ENCODE peak calls at places on chromosomes 6 and 20, in four cellular contexts. M is natural killer cell, X is Calu3, S is dorsolateral prefrontal cortex. C is an unnamed sample.

GRCh38 chr6:301929-302705 is 9.8 kb downstream of the DUSP22 start:
- DNase-seq in M (no peak), X (no peak), S (no peak), C (no peak)

GRCh38 chr6:167966540-167966905 is 30.9 kb upstream of the KIF25 start:
- DNase-seq in M (no peak), X (no peak), S (no peak), C (no peak)

GRCh38 chr6:27479319-27480182 is 6.6 kb upstream of the ZNF184 start:
- DNase-seq in M (peak; percentile 92), X (peak; percentile 88), S (peak; percentile 64), C (peak; percentile 83)

GRCh38 chr6:138004423-138005287 is 102.6 kb downstream of the PERP start:
- DNase-seq in M (no peak), X (peak; percentile 13), S (no peak), C (peak; percentile 30)

GRCh38 chr6:125519367-125519766 is 217.6 kb upstream of the HDDC2 start:
- DNase-seq in M (no peak), X (no peak), S (no peak), C (no peak)

GRCh38 chr6:41222513-41222912 is 5.6 kb upstream of the TREML4 start:
- DNase-seq in M (no peak), X (no peak), S (no peak), C (no peak)

GRCh38 chr6:168040856-168041496 is 38.0 kb downstream of the FRMD1 start:
- DNase-seq in M (no peak), X (no peak), S (no peak), C (no peak)

GRCh38 chr6:53112871-53113270 is 35.8 kb downstream of the GCM1 start:
- DNase-seq in M (no peak), X (peak; percentile 41), S (no peak), C (no peak)

GRCh38 chr20:57473246-57474042 is 51.5 kb downstream of the CTCFL start:
- DNase-seq in M (peak; percentile 44), X (no peak), S (no peak), C (no peak)

GRCh38 chr6:130537447-130537846 is 171.6 kb downstream of the TMEM200A start:
- DNase-seq in M (no peak), X (no peak), S (no peak), C (no peak)

GRCh38 chr20:40811004-40811403 is 122.0 kb upstream of the MAFB start:
- DNase-seq in M (no peak), X (no peak), S (no peak), C (no peak)

GRCh38 chr6:6758915-6759654 is 170.6 kb downstream of the LY86 start:
- DNase-seq in M (no peak), X (peak; percentile 44), S (no peak), C (peak; percentile 71)

GRCh38 chr6:84065718-84066290 is 32.2 kb downstream of the MRAP2 start:
- DNase-seq in M (no peak), X (no peak), S (no peak), C (no peak)

GRCh38 chr6:157428418-157429202 is 47.6 kb downstream of the ZDHHC14 start:
- DNase-seq in M (no peak), X (no peak), S (no peak), C (no peak)

GRCh38 chr6:5085638-5086293 is 625 bp downstream of the PPP1R3G start:
- DNase-seq in M (no peak), X (peak; percentile 29), S (no peak), C (peak; percentile 61)

GRCh38 chr6:161273752-161274487 is at the start of gene AGPAT4:
- DNase-seq in M (peak; percentile 62), X (peak; percentile 75), S (peak; percentile 46), C (peak; percentile 44)

GRCh38 chr6:90583783-90584481 is 2.9 kb downstream of the MAP3K7 start:
- DNase-seq in M (no peak), X (no peak), S (no peak), C (no peak)

GRCh38 chr6:113414511-113414910 is 442.6 kb upstream of the MARCKS start:
- DNase-seq in M (no peak), X (peak; percentile 56), S (no peak), C (no peak)

GRCh38 chr20:23362392-23363256 is 642 bp downstream of the GZF1 start:
- DNase-seq in M (peak; percentile 64), X (no peak), S (peak; percentile 27), C (peak; percentile 48)

GRCh38 chr6:170035896-170036295 is 255.0 kb downstream of the DLL1 start:
- DNase-seq in M (peak; percentile 11), X (no peak), S (no peak), C (no peak)

GRCh38 chr20:14445310-14445709 is 107.9 kb upstream of the FLRT3 start:
- DNase-seq in M (no peak), X (no peak), S (no peak), C (no peak)

GRCh38 chr6:125550892-125551291 is 198.5 kb upstream of the HEY2 start:
- DNase-seq in M (no peak), X (no peak), S (no peak), C (no peak)

GRCh38 chr6:68237205-68237604 is 397.9 kb upstream of the ADGRB3 start:
- DNase-seq in M (no peak), X (no peak), S (no peak), C (no peak)

GRCh38 chr6:12280901-12281300 is 9.3 kb upstream of the EDN1 start:
- DNase-seq in M (no peak), X (no peak), S (no peak), C (no peak)

GRCh38 chr20:25706793-25707192 is 10.1 kb upstream of the ZNF337 start:
- DNase-seq in M (no peak), X (peak; percentile 1), S (no peak), C (no peak)

GRCh38 chr6:145067430-145067829 is 667.9 kb downstream of the EPM2A start:
- DNase-seq in M (no peak), X (no peak), S (no peak), C (no peak)

GRCh38 chr20:46970937-46971630 is 76.4 kb downstream of the EYA2 start:
- DNase-seq in M (no peak), X (peak; percentile 71), S (no peak), C (peak; percentile 39)

GRCh38 chr20:4041748-4042411 is 26.5 kb upstream of the RNF24 start:
- DNase-seq in M (no peak), X (peak; percentile 83), S (no peak), C (no peak)

GRCh38 chr6:37053683-37054082 is 48.2 kb downstream of the FGD2 start:
- DNase-seq in M (no peak), X (no peak), S (no peak), C (no peak)

GRCh38 chr6:1390805-1391511 is 1.6 kb downstream of the FOXF2 start:
- DNase-seq in M (no peak), X (no peak), S (no peak), C (peak; percentile 26)

GRCh38 chr6:26270121-26270861 is 94.7 kb upstream of the BTN3A2 start:
- DNase-seq in M (no peak), X (peak; percentile 16), S (no peak), C (no peak)

GRCh38 chr6:99943846-99944245 is 50.2 kb downstream of the MCHR2 start:
- DNase-seq in M (no peak), X (no peak), S (no peak), C (no peak)

GRCh38 chr6:112409311-112409710 is 62.2 kb downstream of the RFPL4B start:
- DNase-seq in M (no peak), X (no peak), S (no peak), C (no peak)

GRCh38 chr6:26087284-26088115 is at the start of gene HFE:
- DNase-seq in M (no peak), X (peak; percentile 56), S (peak; percentile 11), C (peak; percentile 38)

GRCh38 chr20:43830883-43831282 is 83.8 kb upstream of the TOX2 start:
- DNase-seq in M (no peak), X (no peak), S (no peak), C (no peak)

GRCh38 chr20:59825944-59826759 is 107.3 kb downstream of the SYCP2 start:
- DNase-seq in M (no peak), X (peak; percentile 93), S (no peak), C (no peak)

GRCh38 chr20:4848041-4848440 is 126.3 kb downstream of the PRND start:
- DNase-seq in M (no peak), X (no peak), S (no peak), C (no peak)

GRCh38 chr6:149440735-149441662 is 40.9 kb downstream of the SUMO4 start:
- DNase-seq in M (no peak), X (no peak), S (no peak), C (no peak)

GRCh38 chr6:111027219-111027618 is 45.4 kb downstream of the RPF2 start:
- DNase-seq in M (no peak), X (no peak), S (no peak), C (no peak)

GRCh38 chr6:111030008-111031006 is 48.5 kb downstream of the RPF2 start:
- DNase-seq in M (no peak), X (no peak), S (no peak), C (no peak)

GRCh38 chr6:111031151-111031550 is 49.3 kb downstream of the RPF2 start:
- DNase-seq in M (no peak), X (no peak), S (no peak), C (no peak)

GRCh38 chr6:111033628-111034289 is 51.9 kb downstream of the RPF2 start:
- DNase-seq in M (no peak), X (peak; percentile 20), S (no peak), C (no peak)

GRCh38 chr6:111032493-111033140 is 50.8 kb downstream of the RPF2 start:
- DNase-seq in M (no peak), X (no peak), S (no peak), C (no peak)
- TF ChIP-seq CTCF in M (no peak), X (no peak), S (no peak), C (no peak)

GRCh38 chr6:3326179-3326971 is 67.6 kb downstream of the PSMG4 start:
- DNase-seq in M (no peak), X (no peak), S (no peak), C (no peak)

GRCh38 chr6:3326981-3327380 is 68.2 kb downstream of the PSMG4 start:
- DNase-seq in M (no peak), X (no peak), S (no peak), C (no peak)

GRCh38 chr6:3324262-3324942 is 65.7 kb downstream of the PSMG4 start:
- DNase-seq in M (no peak), X (no peak), S (peak; percentile 60), C (peak; percentile 23)

GRCh38 chr6:3323696-3324261 is 65.0 kb downstream of the PSMG4 start:
- DNase-seq in M (no peak), X (no peak), S (no peak), C (no peak)

GRCh38 chr6:3325210-3325609 is 66.5 kb downstream of the PSMG4 start:
- DNase-seq in M (no peak), X (no peak), S (no peak), C (no peak)
- TF ChIP-seq CTCF in M (no peak), X (no peak), S (no peak), C (no peak)

GRCh38 chr20:11912013-11912663 is 5.6 kb upstream of the BTBD3 start:
- DNase-seq in M (no peak), X (no peak), S (no peak), C (peak; percentile 8)
- TF ChIP-seq CTCF in M (no peak), X (no peak), S (peak; percentile 57), C (peak; percentile 41)

DNA sequence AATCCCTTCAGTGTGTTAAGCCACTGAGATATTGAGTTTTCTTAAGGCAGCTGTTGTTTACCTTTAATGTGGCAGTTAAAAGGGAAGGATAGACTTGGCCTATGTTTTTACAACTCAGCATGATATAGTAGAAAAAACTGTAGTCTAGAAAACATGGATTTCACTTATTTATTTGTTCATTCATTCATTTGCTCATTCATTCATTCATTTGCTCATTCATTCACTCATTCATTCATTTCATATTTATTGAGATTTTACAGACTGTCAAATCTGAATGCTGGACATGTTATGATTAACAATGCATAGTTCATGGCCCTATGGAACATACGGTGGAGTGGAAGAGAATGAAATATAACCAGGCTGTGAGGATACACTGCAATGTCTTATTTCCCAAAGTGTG is 131.5 kb upstream of the MAN1A1 start:
- DNase-seq in M (no peak), X (no peak), S (no peak), C (no peak)
- TF ChIP-seq CTCF in M (no peak), X (no peak), S (no peak), C (no peak)

C was measured in endothelial cell.